ENCODE peak calls at places on chromosomes 7 and 10, in eight cellular contexts. B, V, W, I, S, K, A and D are unnamed samples. For H3K4me1 and H3K27me3, the result is how much of the 10 kb centered on the place peaks cover.

GRCh38 chr10:76430330-76430729 is 998.9 kb downstream of the LRMDA start:
- DNase-seq in A (peak), B (no peak), V (no peak), W (no peak), K (no peak), I (peak), S (no peak), D (no peak)

GRCh38 chr7:121267612-121268011 is 61.2 kb upstream of the WNT16 start:
- DNase-seq in A (no peak), B (no peak), S (no peak), W (no peak), K (no peak), V (no peak), I (no peak), D (no peak)

GRCh38 chr10:13732485-13732884 is 145.7 kb downstream of the PRPF18 start:
- DNase-seq in V (no peak), W (no peak), B (no peak), K (no peak), S (no peak), A (no peak), I (no peak), D (no peak)

GRCh38 chr10:16777473-16778370 is 39.5 kb downstream of the RSU1 start:
- DNase-seq in K (no peak), B (peak), W (no peak), I (peak), S (no peak), V (peak), A (peak), D (no peak)

GRCh38 chr10:113612154-113612553 is 51.7 kb downstream of the NRAP start:
- DNase-seq in I (no peak), A (no peak), S (no peak), V (no peak), B (no peak), W (no peak), K (peak), D (no peak)

GRCh38 chr10:11009471-11010308 is 8.0 kb upstream of the CELF2 start:
- DNase-seq in I (peak), K (no peak), S (no peak), V (no peak), W (no peak), A (no peak), B (no peak), D (no peak)

GRCh38 chr10:89591111-89591795 is 53.8 kb downstream of the PANK1 start:
- DNase-seq in A (no peak), K (no peak), B (no peak), W (no peak), V (no peak), I (peak), S (no peak), D (no peak)

GRCh38 chr10:119734396-119735332 is 8.8 kb downstream of the INPP5F start:
- DNase-seq in B (no peak), W (no peak), K (no peak), I (peak), A (no peak), V (no peak), S (no peak), D (no peak)

GRCh38 chr7:22732556-22733126 is 5.6 kb downstream of the IL6 start:
- DNase-seq in W (no peak), K (no peak), B (no peak), A (no peak), V (no peak), S (no peak), I (peak), D (no peak)

GRCh38 chr10:50928190-50928552 is 42.7 kb upstream of the A1CF start:
- DNase-seq in B (no peak), I (no peak), K (no peak), W (no peak), A (no peak), V (no peak), S (no peak), D (no peak)

GRCh38 chr7:153398789-153399553 is 639.4 kb downstream of the ACTR3B start:
- DNase-seq in B (no peak), S (no peak), A (no peak), W (no peak), V (no peak), K (no peak), I (no peak), D (no peak)

GRCh38 chr10:103548581-103549348 is 55.3 kb downstream of the NEURL1 start:
- DNase-seq in V (no peak), W (peak), S (no peak), I (no peak), A (no peak), B (no peak), K (peak), D (peak)

GRCh38 chr7:98399903-98400537 is 870 bp downstream of the BAIAP2L1 start:
- DNase-seq in I (peak), S (no peak), K (peak), V (peak), B (no peak), W (no peak), A (peak), D (no peak)

GRCh38 chr10:48509974-48510692 is 94.7 kb downstream of the ARHGAP22 start:
- DNase-seq in W (peak), B (no peak), A (peak), S (no peak), K (no peak), I (no peak), V (peak), D (no peak)

GRCh38 chr7:135616136-135616535 is 46.2 kb upstream of the STMP1 start:
- DNase-seq in I (peak), A (no peak), V (no peak), K (no peak), B (no peak), S (no peak), W (no peak), D (no peak)

GRCh38 chr10:50536617-50537252 is 87.0 kb downstream of the SGMS1 start:
- DNase-seq in B (no peak), I (peak), A (no peak), V (no peak), W (no peak), S (no peak), K (no peak), D (no peak)

GRCh38 chr10:58892039-58892665 is 284.3 kb upstream of the PHYHIPL start:
- DNase-seq in V (no peak), S (no peak), K (no peak), W (no peak), A (no peak), I (peak), B (no peak), D (no peak)

GRCh38 chr10:98610855-98611254 is 164.1 kb upstream of the HPS1 start:
- DNase-seq in K (no peak), I (no peak), B (no peak), S (no peak), W (no peak), A (peak), V (no peak), D (no peak)

GRCh38 chr10:124180947-124181549 is 87.7 kb upstream of the CHST15 start:
- DNase-seq in S (no peak), K (no peak), W (no peak), A (no peak), B (no peak), V (no peak), I (no peak), D (no peak)

GRCh38 chr7:33107136-33108066 is 1.8 kb downstream of the RP9 start:
- DNase-seq in I (peak), A (peak), S (no peak), V (peak), W (peak), B (peak), K (peak), D (no peak)

GRCh38 chr7:23017303-23017702 is 3.4 kb upstream of the HYCC1 start:
- DNase-seq in B (no peak), W (no peak), S (no peak), V (no peak), I (no peak), K (no peak), A (no peak), D (no peak)

GRCh38 chr10:7942859-7943258 is 111.6 kb upstream of the GATA3 start:
- DNase-seq in K (no peak), B (no peak), I (no peak), A (no peak), W (no peak), S (no peak), V (no peak), D (no peak)

GRCh38 chr7:92740713-92741126 is 95.7 kb downstream of the CDK6 start:
- DNase-seq in W (no peak), V (no peak), S (no peak), I (peak), A (no peak), K (no peak), B (no peak), D (peak)

GRCh38 chr10:82969405-82969804 is 1094.4 kb downstream of the NRG3 start:
- DNase-seq in S (no peak), W (no peak), A (peak), V (no peak), B (no peak), K (no peak), I (peak), D (no peak)

GRCh38 chr7:37083311-37084096 is 359.2 kb upstream of the AOAH start:
- DNase-seq in S (no peak), A (no peak), K (no peak), W (peak), B (no peak), I (peak), V (no peak), D (no peak)

GRCh38 chr7:44394112-44394447 is 68.7 kb upstream of the CAMK2B start:
- DNase-seq in S (no peak), V (no peak), B (no peak), W (no peak), I (no peak), A (no peak), K (no peak), D (no peak)

GRCh38 chr7:21108182-21108581 is 319.7 kb upstream of the SP4 start:
- DNase-seq in V (peak), S (no peak), K (peak), A (no peak), W (peak), B (no peak), I (no peak), D (no peak)

GRCh38 chr7:107014381-107015023 is 30.0 kb upstream of the PRKAR2B start:
- DNase-seq in W (no peak), K (no peak), I (peak), B (no peak), S (no peak), A (peak), V (peak), D (no peak)

GRCh38 chr10:111316607-111317006 is 239.8 kb downstream of the ADRA2A start:
- DNase-seq in A (no peak), S (no peak), I (no peak), B (no peak), K (peak), W (no peak), V (peak), D (no peak)
- H3K4me3 ChIP-seq in A (no peak), S (no peak), I (no peak), B (no peak), K (no peak), W (no peak), V (no peak), D (no peak)

GRCh38 chr7:48085433-48085791 is 3.7 kb upstream of the UPP1 start:
- DNase-seq in I (no peak), A (no peak), W (no peak), S (no peak), B (no peak), K (no peak), V (no peak), D (no peak)
- H3K4me1 ChIP-seq in I (under half), A (under half), W (under half), S (under half), B (under half), K (under half), V (under half), D (half or more)

GRCh38 chr7:1210979-1211608 is 21.6 kb upstream of the UNCX start:
- DNase-seq in B (no peak), S (no peak), W (no peak), A (no peak), K (no peak), V (no peak), I (peak), D (no peak)

GRCh38 chr7:1210321-1210978 is 22.2 kb upstream of the UNCX start:
- DNase-seq in B (no peak), S (no peak), A (no peak), I (no peak), V (no peak), W (no peak), K (no peak), D (no peak)

GRCh38 chr7:1204460-1204859 is 28.2 kb upstream of the UNCX start:
- DNase-seq in V (no peak), I (peak), K (no peak), S (no peak), A (no peak), W (no peak), B (no peak), D (no peak)

GRCh38 chr7:1211611-1212010 is 21.1 kb upstream of the UNCX start:
- DNase-seq in I (no peak), W (no peak), A (no peak), S (no peak), B (no peak), V (no peak), K (no peak), D (no peak)

DNA sequence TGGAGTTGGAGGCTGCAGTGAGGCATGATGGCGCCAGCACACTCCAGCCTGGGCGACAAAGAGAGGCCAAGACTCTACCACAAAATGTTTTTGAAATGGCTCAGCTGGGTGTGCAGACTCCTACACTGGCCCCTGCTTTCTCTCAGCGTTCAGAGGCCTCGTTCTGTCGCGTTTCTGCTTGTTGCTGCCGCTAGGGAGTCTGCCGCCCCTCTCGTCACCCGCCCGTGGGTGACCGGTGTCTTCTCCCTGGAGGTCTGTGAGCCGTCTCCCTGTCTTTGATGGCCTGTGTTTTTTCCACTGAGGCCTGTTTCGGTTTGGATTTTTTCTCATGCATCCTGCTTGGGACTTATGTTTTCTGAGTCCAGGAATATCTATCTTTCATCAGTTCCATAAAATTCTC is 23.6 kb upstream of the UNCX start:
- DNase-seq in I (no peak), W (no peak), A (no peak), V (no peak), S (no peak), B (no peak), K (no peak), D (no peak)
- H3K27me3 ChIP-seq in I (half or more), W (under half), A (under half), V (half or more), S (half or more), B (under half), K (under half), D (under half)

GRCh38 chr10:789831-790701 is 100.6 kb upstream of the DIP2C start:
- DNase-seq in K (no peak), S (no peak), I (no peak), B (no peak), W (no peak), A (no peak), V (peak), D (no peak)

GRCh38 chr10:787933-788651 is 98.6 kb upstream of the DIP2C start:
- DNase-seq in V (no peak), K (no peak), S (no peak), W (peak), B (no peak), A (no peak), I (no peak), D (no peak)

GRCh38 chr10:790821-791551 is 101.5 kb upstream of the DIP2C start:
- DNase-seq in B (no peak), V (no peak), W (no peak), I (no peak), A (no peak), K (no peak), S (no peak), D (no peak)

GRCh38 chr10:786666-787512 is 97.4 kb upstream of the DIP2C start:
- DNase-seq in V (no peak), K (no peak), A (no peak), W (peak), I (no peak), S (no peak), B (no peak), D (no peak)

GRCh38 chr10:788796-789748 is 99.6 kb upstream of the DIP2C start:
- DNase-seq in S (no peak), A (no peak), K (peak), B (no peak), I (peak), V (peak), W (peak), D (no peak)
- H3K4me3 ChIP-seq in S (peak), A (no peak), K (peak), B (no peak), I (peak), V (peak), W (peak), D (peak)

DNA sequence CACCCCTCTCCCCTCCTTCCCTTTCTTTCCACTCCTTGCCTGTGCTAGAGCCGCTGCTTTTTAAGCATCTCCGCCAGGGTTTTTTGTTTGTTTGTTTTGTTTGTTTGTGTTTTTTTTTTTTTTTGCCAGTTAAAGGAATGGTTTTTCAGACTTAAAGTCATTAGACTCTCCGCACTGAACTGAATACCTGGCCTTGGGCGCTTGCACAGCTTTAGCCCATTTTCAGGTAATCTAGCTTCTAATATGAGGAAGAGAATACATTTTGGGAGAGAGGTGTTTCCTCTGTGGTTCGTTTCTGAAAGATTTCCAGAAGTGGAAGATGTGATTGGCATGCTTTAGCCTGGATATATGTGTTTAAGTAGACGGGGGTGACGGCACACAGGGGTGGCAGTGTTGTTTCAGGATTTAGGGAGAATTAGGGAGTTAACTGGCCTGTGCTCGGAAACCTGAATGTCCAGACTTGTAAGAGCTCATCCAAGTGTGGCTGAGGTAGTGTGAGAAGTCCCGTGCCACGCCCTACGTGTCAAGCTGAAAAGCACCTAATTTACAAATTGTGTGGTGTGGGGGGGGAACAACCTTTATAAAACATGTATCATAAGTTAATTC is 933 bp downstream of the RALA start:
- DNase-seq in B (no peak), I (peak), V (peak), S (no peak), K (no peak), W (peak), A (no peak), D (no peak)
- H3K4me1 ChIP-seq in B (under half), I (half or more), V (under half), S (under half), K (under half), W (under half), A (under half), D (under half)

DNA sequence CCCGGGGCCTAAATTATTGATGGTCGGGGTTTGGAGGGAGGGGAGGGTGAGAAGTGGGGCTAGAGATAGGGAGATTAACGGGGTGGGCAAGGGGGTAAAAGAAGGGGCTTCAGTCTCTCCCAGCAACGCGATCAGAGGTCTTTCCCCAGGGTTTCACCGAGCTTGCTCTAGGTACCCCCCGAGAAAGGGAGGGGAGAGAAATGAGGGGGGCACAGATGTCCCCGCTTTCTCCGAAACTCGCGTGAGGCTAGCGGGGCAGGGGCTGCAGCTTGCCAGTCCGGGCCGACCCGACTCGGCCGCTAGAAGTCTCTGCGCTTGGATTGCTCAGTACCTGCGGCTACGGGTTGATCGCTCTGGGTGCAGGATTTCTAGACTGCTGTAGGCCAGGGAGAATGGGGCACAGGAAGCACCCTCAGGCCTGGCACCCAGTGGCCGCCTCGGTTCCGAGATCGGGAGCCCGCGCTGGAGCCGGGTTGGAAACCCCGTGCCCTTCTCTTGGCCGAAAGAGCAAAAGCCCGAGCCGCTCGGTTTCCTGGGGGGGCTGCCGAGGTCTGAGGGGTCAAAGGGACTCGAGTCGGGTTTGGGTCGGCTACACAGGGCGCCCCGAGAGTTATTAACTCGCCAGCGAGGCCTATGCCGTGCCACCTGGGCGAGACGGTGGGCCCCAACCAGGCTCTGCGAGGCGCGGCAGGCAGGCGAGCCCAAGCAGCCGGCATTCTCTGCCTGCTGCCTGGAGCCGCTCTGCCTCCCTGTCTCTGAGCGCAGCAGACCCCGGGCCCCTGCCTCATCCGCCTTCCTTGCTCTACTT is 3.1 kb downstream of the PAX2 start:
- DNase-seq in A (no peak), W (no peak), K (no peak), I (no peak), V (peak), S (no peak), B (no peak), D (no peak)
- H3K27me3 ChIP-seq in A (half or more), W (half or more), K (under half), I (half or more), V (half or more), S (half or more), B (half or more), D (half or more)

GRCh38 chr10:71909399-71910083 is 54.7 kb upstream of the CHST3 start:
- DNase-seq in V (no peak), S (no peak), K (no peak), A (no peak), B (no peak), W (no peak), I (no peak), D (no peak)

GRCh38 chr10:71916827-71917226 is 47.4 kb upstream of the CHST3 start:
- DNase-seq in I (no peak), S (no peak), A (no peak), K (no peak), W (no peak), V (no peak), B (no peak), D (no peak)

GRCh38 chr10:71908998-71909397 is 55.2 kb upstream of the CHST3 start:
- DNase-seq in B (no peak), V (no peak), I (no peak), W (no peak), A (no peak), K (no peak), S (no peak), D (no peak)

GRCh38 chr10:71911296-71911954 is 52.8 kb upstream of the CHST3 start:
- DNase-seq in S (no peak), I (peak), B (no peak), V (no peak), W (no peak), K (no peak), A (no peak), D (peak)

GRCh38 chr10:71912431-71912830 is 51.8 kb upstream of the CHST3 start:
- DNase-seq in W (no peak), S (no peak), V (no peak), B (no peak), A (no peak), K (no peak), I (peak), D (no peak)
- H3K4me3 ChIP-seq in W (no peak), S (no peak), V (no peak), B (no peak), A (no peak), K (no peak), I (no peak), D (no peak)